ENCODE peak calls at places on chromosome 3, in eight cellular contexts. K, Q, A, G, H, U, X and P are unnamed samples.

GRCh38 chr3:186940965-186941364 is 10.6 kb downstream of the ST6GAL1 start:
- DNase-seq in G (no peak), U (peak; percentile 94), X (no peak), H (no peak), Q (no peak), K (no peak), A (peak; percentile 43), P (no peak)

GRCh38 chr3:156760333-156760732 is 65.8 kb upstream of the LEKR1 start:
- DNase-seq in Q (no peak), U (no peak), H (no peak), X (no peak), G (no peak), A (no peak), K (no peak), P (no peak)

GRCh38 chr3:65597225-65597951 is 441.3 kb downstream of the MAGI1 start:
- DNase-seq in X (peak; percentile 90), G (no peak), A (no peak), K (no peak), H (peak; percentile 17), Q (peak; percentile 25), U (no peak), P (no peak)

GRCh38 chr3:43364494-43364893 is 78.2 kb downstream of the SNRK start:
- DNase-seq in X (no peak), U (no peak), H (no peak), A (no peak), K (no peak), Q (no peak), G (no peak), P (no peak)

GRCh38 chr3:128009952-128010846 is 42.0 kb upstream of the SEC61A1 start:
- DNase-seq in X (no peak), H (no peak), K (peak; percentile 84), Q (no peak), A (no peak), G (no peak), U (no peak), P (no peak)

GRCh38 chr3:121750087-121750415 is 510 bp upstream of the GOLGB1 start:
- DNase-seq in G (no peak), Q (no peak), X (no peak), A (no peak), H (no peak), K (no peak), U (no peak), P (no peak)

GRCh38 chr3:154214320-154214719 is 93.1 kb downstream of the ARHGEF26 start:
- DNase-seq in H (no peak), X (no peak), A (no peak), K (no peak), Q (no peak), U (no peak), G (no peak), P (no peak)

GRCh38 chr3:195302436-195302835 is 31.5 kb upstream of the XXYLT1 start:
- DNase-seq in X (no peak), H (no peak), G (no peak), Q (no peak), U (no peak), A (no peak), K (no peak), P (no peak)

GRCh38 chr3:182414586-182414985 is 378.7 kb upstream of the ATP11B start:
- DNase-seq in U (no peak), Q (no peak), K (no peak), G (no peak), H (no peak), X (peak; percentile 36), A (no peak), P (no peak)